ENCODE peak calls at places on chromosome 21, in nine cellular contexts. J is neural progenitor cell; D is uterus; O is testis; I is right cardiac atrium; R is IMR-90; H is small intestine; W is prostate gland; L is CD8-positive, alpha-beta T cell. A is an unnamed sample.

GRCh38 chr21:39087238-39087975 is 95.8 kb downstream of the PSMG1 start:
- DNase-seq in J (peak), D (no peak), O (peak), I (peak), R (no peak), H (no peak), W (no peak), L (no peak), A (no peak)

GRCh38 chr21:38956791-38957571 is 151.3 kb downstream of the ETS2 start:
- DNase-seq in J (no peak), D (peak), O (no peak), I (peak), R (peak), H (peak), W (no peak), L (no peak), A (peak)

GRCh38 chr21:16192900-16193299 is 463.1 kb downstream of the USP25 start:
- DNase-seq in J (no peak), D (no peak), O (no peak), I (no peak), R (peak), H (no peak), W (no peak), L (no peak), A (no peak)

GRCh38 chr21:17779486-17779885 is 39.7 kb downstream of the C21orf91 start:
- DNase-seq in J (no peak), D (no peak), O (no peak), I (no peak), R (no peak), H (no peak), W (no peak), L (no peak), A (no peak)

GRCh38 chr21:44756416-44757185 is 45.0 kb downstream of the UBE2G2 start:
- DNase-seq in J (no peak), D (no peak), O (no peak), I (no peak), R (no peak), H (no peak), W (no peak), L (no peak), A (no peak)

GRCh38 chr21:44875341-44875740 is 1.9 kb upstream of the PTTG1IP start:
- DNase-seq in J (no peak), D (no peak), O (no peak), I (no peak), R (peak), H (peak), W (peak), L (no peak), A (no peak)

GRCh38 chr21:17472592-17473271 is 40.1 kb upstream of the CXADR start:
- DNase-seq in J (no peak), D (no peak), O (no peak), I (no peak), R (no peak), H (peak), W (no peak), L (no peak), A (no peak)

GRCh38 chr21:44872266-44872567 is 1.3 kb downstream of the PTTG1IP start:
- DNase-seq in J (no peak), D (no peak), O (no peak), I (no peak), R (no peak), H (peak), W (no peak), L (no peak), A (no peak)

GRCh38 chr21:31475223-31475622 is 131.2 kb upstream of the TIAM1 start:
- DNase-seq in J (no peak), D (no peak), O (no peak), I (no peak), R (no peak), H (no peak), W (no peak), L (no peak), A (no peak)
- H3K27ac ChIP-seq in J (no peak), D (no peak), O (no peak), I (no peak), R (no peak), H (no peak), W (no peak), L (no peak), A (no peak)

GRCh38 chr21:26844258-26845065 is 747 bp downstream of the ADAMTS1 start:
- DNase-seq in J (peak), D (peak), O (peak), I (peak), R (peak), H (no peak), W (peak), L (no peak), A (no peak)

GRCh38 chr21:26845066-26845749 is at the start of gene ADAMTS1:
- DNase-seq in J (peak), D (peak), O (peak), I (peak), R (peak), H (no peak), W (peak), L (no peak), A (peak)

GRCh38 chr21:26843912-26844257 is 1.3 kb downstream of the ADAMTS1 start:
- DNase-seq in J (peak), D (peak), O (no peak), I (no peak), R (peak), H (no peak), W (no peak), L (no peak), A (no peak)

GRCh38 chr21:26846036-26846931 is 1.1 kb upstream of the ADAMTS1 start:
- DNase-seq in J (peak), D (peak), O (peak), I (peak), R (peak), H (peak), W (peak), L (no peak), A (peak)

GRCh38 chr21:26845750-26846035 is 484 bp upstream of the ADAMTS1 start:
- DNase-seq in J (no peak), D (no peak), O (no peak), I (no peak), R (no peak), H (no peak), W (no peak), L (no peak), A (no peak)
- H3K27ac ChIP-seq in J (peak), D (peak), O (peak), I (peak), R (peak), H (peak), W (peak), L (no peak), A (peak)

GRCh38 chr21:33980276-33980916 is 64.8 kb upstream of the ATP5PO start:
- DNase-seq in J (no peak), D (no peak), O (no peak), I (no peak), R (no peak), H (peak), W (no peak), L (no peak), A (no peak)

GRCh38 chr21:33976980-33977720 is 61.5 kb upstream of the ATP5PO start:
- DNase-seq in J (no peak), D (no peak), O (no peak), I (no peak), R (no peak), H (no peak), W (no peak), L (no peak), A (no peak)

GRCh38 chr21:33977721-33978369 is 62.2 kb upstream of the ATP5PO start:
- DNase-seq in J (no peak), D (no peak), O (no peak), I (no peak), R (no peak), H (no peak), W (no peak), L (no peak), A (no peak)

GRCh38 chr21:33976082-33976979 is 60.7 kb upstream of the ATP5PO start:
- DNase-seq in J (no peak), D (peak), O (no peak), I (peak), R (peak), H (no peak), W (no peak), L (peak), A (peak)

GRCh38 chr21:33978585-33978984 is 63.0 kb upstream of the ATP5PO start:
- DNase-seq in J (no peak), D (no peak), O (no peak), I (no peak), R (no peak), H (no peak), W (no peak), L (no peak), A (no peak)
- H3K27ac ChIP-seq in J (no peak), D (no peak), O (no peak), I (no peak), R (no peak), H (no peak), W (no peak), L (no peak), A (no peak)

DNA sequence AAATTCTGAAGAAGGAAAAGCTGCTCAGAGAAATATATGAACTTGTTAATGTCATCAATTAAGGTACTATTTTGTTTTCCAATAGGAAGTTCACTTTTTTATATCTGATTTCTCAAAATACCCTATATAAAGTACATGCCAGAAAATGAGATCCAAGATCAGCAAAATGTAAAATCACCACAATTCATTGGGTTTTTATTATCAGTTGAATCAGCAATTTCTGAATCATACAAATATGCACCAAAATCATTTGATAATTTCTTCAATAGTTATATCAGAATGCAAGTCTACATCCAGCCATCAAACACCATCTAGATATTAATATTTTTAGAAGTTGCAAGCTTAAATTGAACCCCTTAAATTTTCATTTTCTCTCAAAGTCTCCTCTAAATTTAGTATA is 1293.4 kb upstream of the NCAM2 start:
- DNase-seq in J (no peak), D (no peak), O (no peak), I (no peak), R (no peak), H (no peak), W (no peak), L (no peak), A (no peak)
- H3K27ac ChIP-seq in J (no peak), D (no peak), O (no peak), I (no peak), R (no peak), H (no peak), W (no peak), L (no peak), A (no peak)

GRCh38 chr21:41876396-41876795 is 2.7 kb downstream of the PRDM15 start:
- DNase-seq in J (no peak), D (no peak), O (no peak), I (no peak), R (no peak), H (no peak), W (no peak), L (no peak), A (no peak)

GRCh38 chr21:41878831-41879189 is 334 bp downstream of the PRDM15 start:
- DNase-seq in J (peak), D (peak), O (peak), I (peak), R (peak), H (peak), W (peak), L (peak), A (peak)

GRCh38 chr21:41877901-41878830 is 978 bp downstream of the PRDM15 start:
- DNase-seq in J (no peak), D (peak), O (peak), I (no peak), R (peak), H (peak), W (no peak), L (no peak), A (peak)

GRCh38 chr21:41875086-41875485 is 4.1 kb downstream of the PRDM15 start:
- DNase-seq in J (no peak), D (no peak), O (no peak), I (peak), R (no peak), H (no peak), W (no peak), L (no peak), A (no peak)

GRCh38 chr21:41876928-41877652 is 2.1 kb downstream of the PRDM15 start:
- DNase-seq in J (no peak), D (no peak), O (no peak), I (no peak), R (no peak), H (no peak), W (no peak), L (no peak), A (no peak)
- H3K27ac ChIP-seq in J (no peak), D (peak), O (no peak), I (no peak), R (no peak), H (no peak), W (no peak), L (no peak), A (no peak)

GRCh38 chr21:43585514-43585913 is 73.8 kb downstream of the HSF2BP start:
- DNase-seq in J (no peak), D (no peak), O (no peak), I (no peak), R (no peak), H (no peak), W (no peak), L (no peak), A (no peak)
- H3K27ac ChIP-seq in J (no peak), D (peak), O (peak), I (peak), R (peak), H (peak), W (peak), L (no peak), A (peak)

GRCh38 chr21:37593015-37593414 is 226.4 kb downstream of the DYRK1A start:
- DNase-seq in J (peak), D (no peak), O (no peak), I (no peak), R (no peak), H (no peak), W (no peak), L (no peak), A (no peak)

GRCh38 chr21:37582613-37583012 is 216.0 kb downstream of the DYRK1A start:
- DNase-seq in J (peak), D (peak), O (peak), I (no peak), R (peak), H (peak), W (peak), L (no peak), A (no peak)

GRCh38 chr21:37587203-37587602 is 220.6 kb downstream of the DYRK1A start:
- DNase-seq in J (no peak), D (no peak), O (no peak), I (no peak), R (no peak), H (no peak), W (no peak), L (no peak), A (no peak)

GRCh38 chr21:37592496-37592895 is 225.9 kb downstream of the DYRK1A start:
- DNase-seq in J (peak), D (no peak), O (no peak), I (no peak), R (no peak), H (no peak), W (no peak), L (no peak), A (no peak)

DNA sequence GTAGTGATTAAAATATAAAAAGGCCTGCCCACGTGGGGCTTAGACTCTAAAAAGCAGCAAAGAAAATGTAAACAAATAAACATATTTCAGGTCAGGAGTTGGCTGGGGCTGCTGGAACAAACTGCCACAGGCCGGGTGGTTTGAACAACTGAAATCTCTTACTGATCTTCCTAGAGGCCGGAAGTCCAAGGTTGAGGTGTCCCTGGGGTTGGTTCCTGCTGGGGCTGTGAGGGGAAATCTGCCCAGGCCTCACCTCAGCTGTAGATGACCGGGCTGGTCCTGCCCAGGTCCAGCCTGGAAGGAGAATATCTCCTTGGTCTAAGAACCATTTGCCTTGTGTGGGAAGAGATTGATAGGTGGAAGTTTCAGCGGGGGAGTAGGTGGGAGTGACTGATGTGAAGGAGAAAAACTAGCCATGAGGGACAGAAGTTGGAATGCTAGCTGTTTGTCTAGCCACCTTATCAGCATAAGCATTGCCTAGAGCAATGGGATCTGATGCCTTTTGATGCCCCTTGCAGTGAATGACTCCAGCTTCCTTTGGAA is 221.1 kb downstream of the DYRK1A start:
- DNase-seq in J (no peak), D (no peak), O (no peak), I (no peak), R (no peak), H (no peak), W (no peak), L (no peak), A (no peak)
- H3K27ac ChIP-seq in J (no peak), D (no peak), O (no peak), I (no peak), R (no peak), H (no peak), W (no peak), L (no peak), A (no peak)

GRCh38 chr21:42261832-42262200 is 42.9 kb downstream of the ABCG1 start:
- DNase-seq in J (no peak), D (no peak), O (no peak), I (no peak), R (no peak), H (no peak), W (no peak), L (no peak), A (no peak)
- H3K27ac ChIP-seq in J (no peak), D (no peak), O (no peak), I (no peak), R (peak), H (no peak), W (no peak), L (no peak), A (peak)

GRCh38 chr21:46021978-46022544 is 40.5 kb downstream of the COL6A1 start:
- DNase-seq in J (no peak), D (peak), O (peak), I (peak), R (no peak), H (no peak), W (no peak), L (no peak), A (peak)

GRCh38 chr21:46023126-46023985 is 41.8 kb downstream of the COL6A1 start:
- DNase-seq in J (no peak), D (peak), O (no peak), I (no peak), R (no peak), H (no peak), W (no peak), L (no peak), A (no peak)

GRCh38 chr21:46020581-46020980 is 39.0 kb downstream of the COL6A1 start:
- DNase-seq in J (no peak), D (no peak), O (no peak), I (no peak), R (no peak), H (no peak), W (no peak), L (no peak), A (no peak)

GRCh38 chr21:46021398-46021797 is 39.8 kb downstream of the COL6A1 start:
- DNase-seq in J (no peak), D (no peak), O (no peak), I (no peak), R (no peak), H (no peak), W (no peak), L (no peak), A (no peak)

DNA sequence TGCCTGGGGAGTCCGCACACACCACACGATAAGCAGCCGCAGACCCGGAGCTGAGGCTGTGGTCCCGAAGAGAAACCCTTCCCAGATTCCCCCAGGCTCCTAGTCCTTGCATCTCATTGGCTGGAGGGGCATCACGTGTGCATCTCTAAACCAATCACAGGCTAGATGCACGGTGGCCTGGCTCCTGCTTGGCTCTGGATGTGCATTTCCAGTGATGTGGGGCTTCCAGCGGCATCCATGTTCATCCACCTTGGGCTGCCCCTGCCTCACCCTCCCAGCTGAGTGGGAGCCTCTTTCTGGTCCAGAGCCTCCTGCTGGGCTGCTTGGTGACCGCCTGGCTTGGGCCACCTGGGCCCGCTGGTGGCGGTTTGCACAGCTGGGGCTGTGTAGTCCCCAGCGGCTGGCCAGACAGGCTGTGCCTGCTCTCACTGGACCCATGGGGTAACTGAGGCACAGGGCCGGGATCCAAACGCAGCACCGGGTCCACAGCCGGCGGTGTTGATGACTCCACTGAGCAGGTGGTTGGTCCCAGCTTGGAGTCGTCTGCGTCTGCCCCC is 41.1 kb downstream of the COL6A1 start:
- DNase-seq in J (no peak), D (peak), O (peak), I (peak), R (no peak), H (no peak), W (no peak), L (no peak), A (no peak)
- H3K27ac ChIP-seq in J (no peak), D (peak), O (no peak), I (no peak), R (no peak), H (peak), W (no peak), L (no peak), A (peak)